ENCODE peak calls at places on chromosome 18, in nine cellular contexts. Z is IMR-90, Y is ovary, T is heart left ventricle, C is GM12865, G is A549, I is osteocyte, K is nephron progenitor cell, D is OCI-LY7. M is an unnamed sample.
A peak's percentile ranks its signal among the peaks of the same experiment; 100 is the strongest.

GRCh38 chr18:48623468-48624220 is 84.8 kb downstream of the CTIF start:
- DNase-seq in Z (peak; percentile 88), Y (no peak), T (no peak), C (no peak), G (no peak), I (no peak), K (no peak), D (no peak), M (no peak)

GRCh38 chr18:24763765-24764548 is 303.5 kb downstream of the HRH4 start:
- DNase-seq in Z (peak; percentile 96), Y (peak; percentile 16), T (peak; percentile 73), C (no peak), G (no peak), I (no peak), K (no peak), D (no peak), M (no peak)

GRCh38 chr18:56902653-56903052 is 244.2 kb upstream of the BOD1L2 start:
- DNase-seq in Z (no peak), Y (no peak), T (no peak), C (no peak), G (peak; percentile 2), I (no peak), K (no peak), D (no peak), M (no peak)

GRCh38 chr18:56458770-56459450 is 179.5 kb downstream of the TXNL1 start:
- DNase-seq in Z (no peak), Y (no peak), T (no peak), C (no peak), G (no peak), I (no peak), K (no peak), D (no peak), M (no peak)

GRCh38 chr18:23738151-23738550 is 48.9 kb downstream of the LAMA3 start:
- DNase-seq in Z (no peak), Y (no peak), T (no peak), C (no peak), G (no peak), I (no peak), K (no peak), D (no peak), M (no peak)

GRCh38 chr18:73613706-73614340 is 533.8 kb downstream of the FBXO15 start:
- DNase-seq in Z (peak; percentile 31), Y (no peak), T (no peak), C (no peak), G (no peak), I (no peak), K (no peak), D (no peak), M (no peak)

GRCh38 chr18:63074987-63075404 is 244.6 kb downstream of the BCL2 start:
- DNase-seq in Z (peak; percentile 16), Y (peak; percentile 25), T (peak; percentile 84), C (no peak), G (peak; percentile 52), I (peak; percentile 91), K (peak; percentile 67), D (no peak), M (peak; percentile 54)

GRCh38 chr18:32771169-32771751 is 1.6 kb downstream of the KLHL14 start:
- DNase-seq in Z (no peak), Y (no peak), T (no peak), C (no peak), G (no peak), I (no peak), K (peak; percentile 55), D (peak; percentile 48), M (no peak)

GRCh38 chr18:22171263-22171838 is 2.0 kb downstream of the GATA6 start:
- DNase-seq in Z (no peak), Y (peak; percentile 49), T (no peak), C (no peak), G (no peak), I (no peak), K (peak; percentile 40), D (no peak), M (no peak)

GRCh38 chr18:13221821-13222220 is 3.3 kb downstream of the LDLRAD4 start:
- DNase-seq in Z (no peak), Y (no peak), T (peak; percentile 84), C (no peak), G (no peak), I (no peak), K (no peak), D (no peak), M (no peak)

GRCh38 chr18:13456736-13457271 is 238.2 kb downstream of the LDLRAD4 start:
- DNase-seq in Z (no peak), Y (no peak), T (no peak), C (peak; percentile 22), G (no peak), I (no peak), K (no peak), D (no peak), M (no peak)

GRCh38 chr18:69866250-69866649 is 81.4 kb downstream of the CD226 start:
- DNase-seq in Z (no peak), Y (no peak), T (no peak), C (no peak), G (no peak), I (no peak), K (no peak), D (no peak), M (no peak)

DNA sequence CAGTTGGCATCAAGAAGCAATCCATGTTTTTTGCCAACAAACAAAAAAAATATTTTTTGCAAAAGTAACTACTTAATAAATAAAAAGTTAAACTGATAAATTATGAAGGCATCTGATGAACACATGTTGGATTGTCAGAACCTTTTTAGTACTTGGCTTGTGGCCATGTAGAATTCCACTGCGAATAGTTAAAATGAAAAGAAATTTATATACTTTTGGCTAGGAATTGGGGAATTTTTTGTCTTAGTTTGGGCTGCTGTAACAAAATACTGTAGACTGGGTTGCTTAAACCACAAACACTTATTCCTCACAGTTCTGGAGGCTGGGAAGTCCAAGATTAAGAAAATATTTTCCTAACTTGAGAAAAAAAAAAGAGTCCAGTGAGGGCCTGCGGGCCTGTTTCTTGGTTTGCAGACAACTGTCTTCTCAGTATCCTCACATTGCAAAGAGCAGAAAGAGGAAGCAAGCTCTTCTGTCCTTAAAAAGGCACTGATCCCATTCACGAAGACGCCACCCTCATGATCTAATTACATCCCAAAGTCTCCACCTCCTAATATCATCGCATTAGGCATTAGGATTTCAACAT is 81.9 kb downstream of the CD226 start:
- DNase-seq in Z (no peak), Y (no peak), T (no peak), C (no peak), G (no peak), I (no peak), K (no peak), D (no peak), M (no peak)
- TF ChIP-seq CTCF in Z (no peak), Y (no peak), T (no peak), C (no peak), G (no peak), I (no peak), K (no peak), D (no peak), M (no peak)

GRCh38 chr18:47215554-47216138 is 35.8 kb downstream of the SKOR2 start:
- DNase-seq in Z (peak; percentile 52), Y (no peak), T (no peak), C (peak; percentile 51), G (peak; percentile 11), I (no peak), K (peak; percentile 18), D (peak; percentile 26), M (no peak)
- TF ChIP-seq CTCF in Z (peak; percentile 57), Y (no peak), T (no peak), C (peak; percentile 52), G (peak; percentile 53), I (peak; percentile 65), K (peak; percentile 69), D (peak; percentile 68), M (no peak)

GRCh38 chr18:37266290-37266689 is 299.3 kb downstream of the CELF4 start:
- DNase-seq in Z (no peak), Y (no peak), T (peak; percentile 7), C (no peak), G (no peak), I (no peak), K (peak; percentile 49), D (no peak), M (no peak)
- TF ChIP-seq CTCF in Z (peak; percentile 6), Y (no peak), T (no peak), C (peak; percentile 10), G (peak; percentile 10), I (peak; percentile 7), K (peak; percentile 48), D (no peak), M (no peak)

GRCh38 chr18:2914185-2914584 is 67.4 kb downstream of the EMILIN2 start:
- DNase-seq in Z (no peak), Y (peak; percentile 70), T (peak; percentile 52), C (no peak), G (no peak), I (peak; percentile 32), K (peak; percentile 52), D (no peak), M (no peak)
- TF ChIP-seq CTCF in Z (no peak), Y (no peak), T (no peak), C (no peak), G (no peak), I (no peak), K (no peak), D (no peak), M (no peak)

DNA sequence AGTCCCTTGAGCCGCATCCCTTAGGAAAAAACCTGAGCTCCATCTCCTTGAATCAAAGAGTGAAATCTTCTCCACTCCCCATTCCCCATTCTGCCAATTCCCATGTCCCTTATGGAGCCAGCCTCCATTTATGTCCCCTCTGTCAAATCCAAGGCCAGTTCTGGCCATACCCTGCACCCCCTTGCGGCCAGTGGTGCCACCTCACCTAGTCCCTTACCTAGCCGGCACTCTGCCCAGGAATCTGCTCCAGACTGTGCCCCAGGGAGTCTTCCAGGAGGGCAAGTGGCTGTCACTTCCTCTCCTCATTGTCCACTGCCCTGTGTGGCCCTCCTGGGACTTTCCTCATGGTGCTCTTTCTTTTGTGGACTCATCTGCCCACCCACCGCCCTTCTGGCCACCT is 195.4 kb upstream of the RMP24 start:
- DNase-seq in Z (no peak), Y (no peak), T (no peak), C (peak; percentile 9), G (peak; percentile 22), I (no peak), K (no peak), D (no peak), M (no peak)
- TF ChIP-seq CTCF in Z (no peak), Y (no peak), T (no peak), C (peak; percentile 32), G (no peak), I (no peak), K (no peak), D (no peak), M (no peak)

GRCh38 chr18:45383228-45383627 is 232.0 kb upstream of the SLC14A2 start:
- DNase-seq in Z (no peak), Y (no peak), T (no peak), C (no peak), G (no peak), I (no peak), K (no peak), D (no peak), M (no peak)

GRCh38 chr18:45384137-45384998 is 230.9 kb upstream of the SLC14A2 start:
- DNase-seq in Z (peak; percentile 35), Y (peak; percentile 43), T (peak; percentile 30), C (peak; percentile 65), G (peak; percentile 9), I (no peak), K (peak; percentile 74), D (peak; percentile 42), M (peak; percentile 56)

DNA sequence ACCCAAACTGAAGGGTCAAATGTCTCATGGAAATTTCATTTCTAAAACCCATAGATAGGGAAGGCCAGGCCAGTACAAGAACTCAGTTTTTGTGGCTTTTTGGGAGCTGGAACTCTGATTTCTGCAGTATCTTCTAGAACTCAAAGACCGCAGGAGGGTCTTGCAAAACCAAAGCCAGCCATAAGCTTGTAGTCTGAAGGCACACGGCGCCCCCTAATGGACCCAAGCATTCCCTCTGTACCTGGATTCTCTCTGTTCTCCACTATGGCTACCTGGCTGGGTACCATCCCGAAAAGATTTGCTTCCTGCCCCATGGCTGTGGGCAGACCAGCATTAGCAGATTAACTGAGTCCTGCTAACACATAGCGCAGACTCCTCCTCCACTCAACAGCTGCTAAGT is 229.0 kb upstream of the SLC14A2 start:
- DNase-seq in Z (peak; percentile 8), Y (no peak), T (no peak), C (peak; percentile 26), G (no peak), I (no peak), K (peak; percentile 56), D (peak; percentile 6), M (no peak)
- TF ChIP-seq CTCF in Z (peak; percentile 45), Y (no peak), T (peak; percentile 12), C (peak; percentile 47), G (no peak), I (peak; percentile 56), K (peak; percentile 69), D (peak; percentile 64), M (no peak)